ENCODE peak calls at places on chromosomes 3 and 15, in eight cellular contexts. S is GM23248; X is CD8-positive, alpha-beta T cell; C is cardiac muscle cell; T is mesendoderm; I is astrocyte; H is PC-9; K is esophagus squamous epithelium. B is an unnamed sample. For H3K27me3, the result is how much of the 10 kb centered on the place peaks cover.

GRCh38 chr15:87711011-87711410 is 545.5 kb downstream of the NTRK3 start:
- DNase-seq in S (no peak), X (no peak), C (no peak), T (no peak), I (peak), H (no peak), K (no peak), B (no peak)

GRCh38 chr15:59137566-59137965 is 32.6 kb downstream of the CCNB2 start:
- DNase-seq in S (no peak), X (no peak), C (no peak), T (no peak), I (no peak), H (no peak), K (no peak), B (no peak)

GRCh38 chr15:35973019-35973418 is 427.1 kb upstream of the DPH6 start:
- DNase-seq in S (no peak), X (no peak), C (no peak), T (no peak), I (no peak), H (no peak), K (no peak), B (no peak)

GRCh38 chr3:72797773-72798543 is 50.3 kb downstream of the SHQ1 start:
- DNase-seq in S (peak), X (no peak), C (peak), T (peak), I (peak), H (no peak), K (no peak), B (no peak)

GRCh38 chr15:55846108-55846707 is 103.3 kb upstream of the PRTG start:
- DNase-seq in S (peak), X (peak), C (peak), T (peak), I (peak), H (peak), K (no peak), B (peak)

GRCh38 chr15:63021031-63021430 is 21.5 kb upstream of the TPM1 start:
- DNase-seq in S (no peak), X (no peak), C (no peak), T (no peak), I (no peak), H (no peak), K (no peak), B (no peak)

GRCh38 chr3:192652731-192653130 is 74.6 kb downstream of the FGF12 start:
- DNase-seq in S (no peak), X (no peak), C (no peak), T (peak), I (no peak), H (no peak), K (no peak), B (no peak)

GRCh38 chr3:13683288-13683687 is 134.4 kb downstream of the FBLN2 start:
- DNase-seq in S (no peak), X (no peak), C (no peak), T (no peak), I (no peak), H (no peak), K (no peak), B (no peak)

GRCh38 chr3:140760324-140761075 is 82.6 kb downstream of the TRIM42 start:
- DNase-seq in S (no peak), X (no peak), C (no peak), T (no peak), I (no peak), H (no peak), K (no peak), B (no peak)

GRCh38 chr15:41985236-41986160 is 13.1 kb upstream of the EHD4 start:
- DNase-seq in S (no peak), X (no peak), C (no peak), T (no peak), I (no peak), H (no peak), K (no peak), B (peak)

GRCh38 chr15:85485956-85486567 is 105.7 kb downstream of the AKAP13 start:
- DNase-seq in S (peak), X (peak), C (peak), T (peak), I (no peak), H (peak), K (no peak), B (peak)

GRCh38 chr3:52025453-52025852 is 29.8 kb upstream of the RPL29 start:
- DNase-seq in S (no peak), X (no peak), C (no peak), T (no peak), I (no peak), H (no peak), K (no peak), B (no peak)

GRCh38 chr3:3192481-3192764 is 12.9 kb upstream of the CRBN start:
- DNase-seq in S (no peak), X (no peak), C (no peak), T (peak), I (no peak), H (no peak), K (no peak), B (no peak)

GRCh38 chr15:36278219-36278618 is 301.2 kb upstream of the CDIN1 start:
- DNase-seq in S (peak), X (no peak), C (no peak), T (peak), I (no peak), H (peak), K (no peak), B (peak)

GRCh38 chr3:88298189-88298588 is 148.4 kb downstream of the C3orf38 start:
- DNase-seq in S (no peak), X (no peak), C (no peak), T (no peak), I (no peak), H (no peak), K (no peak), B (no peak)

GRCh38 chr3:143952569-143953069 is 19.0 kb upstream of the DIPK2A start:
- DNase-seq in S (no peak), X (no peak), C (no peak), T (peak), I (no peak), H (no peak), K (no peak), B (no peak)

GRCh38 chr3:31377045-31377642 is 155.6 kb upstream of the STT3B start:
- DNase-seq in S (peak), X (no peak), C (no peak), T (no peak), I (peak), H (peak), K (no peak), B (no peak)

GRCh38 chr15:85646538-85647091 is 148.1 kb downstream of the KLHL25 start:
- DNase-seq in S (peak), X (peak), C (no peak), T (peak), I (peak), H (no peak), K (no peak), B (no peak)

GRCh38 chr3:115758076-115758763 is 134.9 kb downstream of the GAP43 start:
- DNase-seq in S (no peak), X (no peak), C (no peak), T (no peak), I (peak), H (no peak), K (no peak), B (no peak)

GRCh38 chr3:131083190-131083863 is 56.6 kb downstream of the NEK11 start:
- DNase-seq in S (peak), X (no peak), C (peak), T (peak), I (no peak), H (no peak), K (no peak), B (peak)

GRCh38 chr15:81293728-81294500 is 30.0 kb downstream of the STARD5 start:
- DNase-seq in S (no peak), X (peak), C (no peak), T (no peak), I (no peak), H (no peak), K (no peak), B (no peak)

GRCh38 chr15:38828031-38828532 is 263.5 kb upstream of the RASGRP1 start:
- DNase-seq in S (peak), X (no peak), C (peak), T (no peak), I (peak), H (no peak), K (no peak), B (no peak)
- H3K27me3 ChIP-seq in S (under half), X (under half), C (under half), T (under half), I (under half), H (under half), K (under half), B (under half)

GRCh38 chr3:184230603-184231528 is 1.5 kb downstream of the VWA5B2 start:
- DNase-seq in S (peak), X (no peak), C (peak), T (no peak), I (no peak), H (no peak), K (no peak), B (peak)
- H3K27me3 ChIP-seq in S (under half), X (under half), C (half or more), T (under half), I (under half), H (half or more), K (under half), B (half or more)

GRCh38 chr15:92395557-92395956 is 1.9 kb downstream of the ST8SIA2 start:
- DNase-seq in S (no peak), X (no peak), C (no peak), T (no peak), I (no peak), H (no peak), K (no peak), B (no peak)

GRCh38 chr15:92394327-92395175 is 870 bp downstream of the ST8SIA2 start:
- DNase-seq in S (no peak), X (no peak), C (peak), T (peak), I (no peak), H (no peak), K (no peak), B (peak)

GRCh38 chr15:92393287-92393993 is at the start of gene ST8SIA2:
- DNase-seq in S (peak), X (no peak), C (peak), T (peak), I (peak), H (no peak), K (no peak), B (peak)

GRCh38 chr15:92393994-92394326 is 279 bp downstream of the ST8SIA2 start:
- DNase-seq in S (no peak), X (no peak), C (no peak), T (peak), I (no peak), H (no peak), K (no peak), B (no peak)

DNA sequence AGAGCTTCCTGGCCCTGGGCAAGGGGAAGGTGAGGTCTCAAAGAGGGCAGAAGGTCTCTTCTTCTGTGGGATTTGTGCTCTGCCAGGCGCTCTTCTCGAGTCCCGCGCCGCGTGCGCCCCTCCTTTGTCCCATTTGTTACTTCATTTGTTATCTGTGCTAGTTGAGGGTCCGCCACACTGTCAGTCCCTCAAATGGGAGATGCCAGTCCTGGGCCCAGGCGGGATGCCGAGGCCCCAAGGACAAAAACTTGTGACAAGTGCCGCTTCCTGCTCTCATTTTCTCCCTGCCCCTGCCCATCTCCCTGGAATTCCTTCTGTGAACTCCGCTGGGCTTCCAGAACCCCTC is 1.5 kb downstream of the ST8SIA2 start:
- DNase-seq in S (no peak), X (no peak), C (no peak), T (peak), I (no peak), H (no peak), K (no peak), B (peak)
- H3K27me3 ChIP-seq in S (half or more), X (under half), C (under half), T (under half), I (under half), H (under half), K (under half), B (under half)

GRCh38 chr15:73467758-73468157 is 24.8 kb downstream of the REC114 start:
- DNase-seq in S (no peak), X (no peak), C (no peak), T (peak), I (no peak), H (no peak), K (no peak), B (no peak)
- H3K27me3 ChIP-seq in S (under half), X (under half), C (under half), T (under half), I (under half), H (under half), K (under half), B (under half)

GRCh38 chr3:58833501-58833900 is 166.9 kb upstream of the FAM3D start:
- DNase-seq in S (peak), X (no peak), C (no peak), T (no peak), I (no peak), H (no peak), K (no peak), B (no peak)
- H3K27me3 ChIP-seq in S (under half), X (under half), C (under half), T (under half), I (under half), H (under half), K (under half), B (under half)

GRCh38 chr15:69087581-69087980 is 72.9 kb upstream of the GLCE start:
- DNase-seq in S (no peak), X (no peak), C (no peak), T (peak), I (no peak), H (peak), K (no peak), B (no peak)
- H3K27me3 ChIP-seq in S (under half), X (under half), C (under half), T (under half), I (under half), H (under half), K (under half), B (under half)